ENCODE peak calls at places on chromosomes 7 and 10, in four cellular contexts. M is right cardiac atrium, V is cardiac fibroblast, O is uterus. C is an unnamed sample.

GRCh38 chr10:22849077-22849810 is 78.6 kb upstream of the ARMC3 start:
- DNase-seq in M (peak), V (peak), O (peak), C (peak)

GRCh38 chr7:31051598-31052503 is at the start of gene ADCYAP1R1:
- DNase-seq in M (peak), V (no peak), O (peak), C (no peak)

GRCh38 chr10:2508971-2509605 is 558.3 kb upstream of the PFKP start:
- DNase-seq in M (no peak), V (no peak), O (no peak), C (no peak)

GRCh38 chr7:132857703-132858102 is 224.2 kb downstream of the CHCHD3 start:
- DNase-seq in M (no peak), V (no peak), O (no peak), C (no peak)

GRCh38 chr7:41816111-41816510 is 113.2 kb upstream of the INHBA start:
- DNase-seq in M (no peak), V (no peak), O (no peak), C (no peak)

GRCh38 chr10:114477285-114477684 is 73.0 kb upstream of the AFAP1L2 start:
- DNase-seq in M (no peak), V (no peak), O (peak), C (no peak)

GRCh38 chr7:91193141-91193540 is 71.1 kb upstream of the FZD1 start:
- DNase-seq in M (no peak), V (peak), O (no peak), C (no peak)

GRCh38 chr7:106883627-106884026 is 18.5 kb downstream of the PIK3CG start:
- DNase-seq in M (no peak), V (no peak), O (no peak), C (no peak)

GRCh38 chr7:24834150-24834798 is 77.0 kb upstream of the GSDME start:
- DNase-seq in M (no peak), V (no peak), O (no peak), C (no peak)

GRCh38 chr10:102782698-102783540 is 39.2 kb downstream of the WBP1L start:
- DNase-seq in M (peak), V (peak), O (peak), C (no peak)

GRCh38 chr7:95608344-95609173 is 12.2 kb upstream of the PDK4 start:
- DNase-seq in M (peak), V (peak), O (peak), C (peak)

GRCh38 chr7:2069472-2069860 is 163.3 kb downstream of the MAD1L1 start:
- DNase-seq in M (no peak), V (no peak), O (no peak), C (no peak)

GRCh38 chr7:148464932-148465331 is 125.6 kb upstream of the C7orf33 start:
- DNase-seq in M (no peak), V (no peak), O (no peak), C (no peak)

GRCh38 chr7:103637726-103638125 is 191.7 kb upstream of the SLC26A5 start:
- DNase-seq in M (no peak), V (no peak), O (no peak), C (no peak)

GRCh38 chr7:152078025-152078424 is 52.6 kb downstream of the GALNT11 start:
- DNase-seq in M (no peak), V (no peak), O (no peak), C (no peak)

GRCh38 chr10:16779375-16779774 is 37.8 kb downstream of the RSU1 start:
- DNase-seq in M (no peak), V (peak), O (no peak), C (peak)

GRCh38 chr7:95501261-95501816 is 15.6 kb downstream of the ASB4 start:
- DNase-seq in M (no peak), V (no peak), O (no peak), C (no peak)

GRCh38 chr10:61897671-61898434 is 3.6 kb upstream of the ARID5B start:
- DNase-seq in M (peak), V (peak), O (peak), C (peak)

GRCh38 chr7:138161600-138162081 is 85.4 kb downstream of the AKR1D1 start:
- DNase-seq in M (peak), V (peak), O (peak), C (peak)

GRCh38 chr10:124263726-124264125 is 155.0 kb downstream of the OAT start:
- DNase-seq in M (no peak), V (no peak), O (no peak), C (no peak)

GRCh38 chr10:71763352-71764127 is 9.8 kb downstream of the VSIR start:
- DNase-seq in M (no peak), V (no peak), O (no peak), C (no peak)

GRCh38 chr7:44148961-44149550 is 7.9 kb upstream of the MYL7 start:
- DNase-seq in M (no peak), V (no peak), O (peak), C (no peak)

GRCh38 chr10:25522946-25523608 is 348.3 kb downstream of the GPR158 start:
- DNase-seq in M (no peak), V (peak), O (no peak), C (peak)

GRCh38 chr10:92045641-92046106 is 122.1 kb downstream of the BTAF1 start:
- DNase-seq in M (peak), V (no peak), O (no peak), C (no peak)

GRCh38 chr10:127585519-127586023 is 36.5 kb downstream of the NPS start:
- DNase-seq in M (no peak), V (no peak), O (no peak), C (no peak)

GRCh38 chr7:1558181-1558811 is 2.3 kb upstream of the TMEM184A start:
- DNase-seq in M (no peak), V (no peak), O (no peak), C (no peak)

GRCh38 chr7:72335561-72336381 is 76.4 kb downstream of the CALN1 start:
- DNase-seq in M (no peak), V (no peak), O (no peak), C (no peak)

GRCh38 chr7:39463252-39463651 is 103.0 kb upstream of the YAE1 start:
- DNase-seq in M (no peak), V (no peak), O (no peak), C (no peak)

GRCh38 chr7:39464350-39465054 is 101.7 kb upstream of the YAE1 start:
- DNase-seq in M (no peak), V (no peak), O (no peak), C (no peak)

GRCh38 chr7:39461263-39461662 is 104.9 kb upstream of the YAE1 start:
- DNase-seq in M (no peak), V (no peak), O (no peak), C (no peak)

GRCh38 chr7:39468841-39469240 is 97.4 kb upstream of the YAE1 start:
- DNase-seq in M (no peak), V (no peak), O (no peak), C (no peak)

DNA sequence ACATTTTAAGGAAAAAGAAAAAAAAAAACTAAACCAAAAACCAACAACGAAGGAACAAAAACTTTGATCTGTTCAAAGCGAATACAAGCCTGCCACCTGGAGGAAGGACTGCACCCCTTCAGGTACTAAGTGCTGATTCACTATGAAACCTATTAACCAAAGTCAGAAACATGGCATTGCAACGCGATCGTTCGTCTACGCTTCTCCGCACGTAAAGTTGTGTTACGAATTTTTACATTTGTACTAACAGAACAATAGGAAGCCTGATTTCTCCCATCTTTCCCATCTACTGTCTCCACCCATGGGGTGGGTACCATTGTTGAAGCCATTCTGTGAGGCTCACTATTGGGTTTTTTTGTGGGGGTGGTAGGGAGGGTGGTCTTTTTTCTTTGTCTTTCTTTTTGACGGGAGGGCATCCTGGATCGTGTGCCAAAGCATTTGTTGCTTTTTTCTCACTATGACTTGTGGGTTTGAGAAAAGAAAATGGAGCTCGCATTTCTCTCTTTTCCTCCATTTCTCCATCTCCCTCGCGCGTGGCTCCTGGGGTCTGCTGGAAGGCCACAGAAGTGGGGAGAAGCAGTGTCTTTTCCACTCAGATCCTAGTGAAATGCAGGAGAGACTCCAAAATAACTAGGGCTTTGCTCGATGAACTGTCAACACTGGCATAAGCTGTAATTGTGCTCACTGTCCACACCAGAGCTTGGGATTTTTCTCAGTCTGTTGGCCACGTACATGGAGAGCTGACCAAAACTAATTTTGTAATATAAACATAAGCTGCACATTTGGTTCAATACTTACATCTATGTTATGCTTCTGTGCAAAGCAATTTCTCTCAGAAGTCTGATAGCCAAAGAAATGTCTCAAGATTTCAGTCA is 100.9 kb upstream of the YAE1 start:
- DNase-seq in M (peak), V (peak), O (peak), C (peak)
- H3K4me3 ChIP-seq in M (no peak), V (no peak), O (no peak), C (no peak)

GRCh38 chr7:23347007-23347681 is 48.0 kb downstream of the MALSU1 start:
- DNase-seq in M (no peak), V (no peak), O (no peak), C (no peak)

GRCh38 chr7:23346316-23346715 is 47.2 kb downstream of the MALSU1 start:
- DNase-seq in M (no peak), V (no peak), O (no peak), C (no peak)

GRCh38 chr7:23349484-23350157 is 50.5 kb downstream of the MALSU1 start:
- DNase-seq in M (no peak), V (peak), O (no peak), C (peak)

GRCh38 chr7:23350466-23350865 is 51.3 kb downstream of the MALSU1 start:
- DNase-seq in M (no peak), V (no peak), O (no peak), C (peak)

DNA sequence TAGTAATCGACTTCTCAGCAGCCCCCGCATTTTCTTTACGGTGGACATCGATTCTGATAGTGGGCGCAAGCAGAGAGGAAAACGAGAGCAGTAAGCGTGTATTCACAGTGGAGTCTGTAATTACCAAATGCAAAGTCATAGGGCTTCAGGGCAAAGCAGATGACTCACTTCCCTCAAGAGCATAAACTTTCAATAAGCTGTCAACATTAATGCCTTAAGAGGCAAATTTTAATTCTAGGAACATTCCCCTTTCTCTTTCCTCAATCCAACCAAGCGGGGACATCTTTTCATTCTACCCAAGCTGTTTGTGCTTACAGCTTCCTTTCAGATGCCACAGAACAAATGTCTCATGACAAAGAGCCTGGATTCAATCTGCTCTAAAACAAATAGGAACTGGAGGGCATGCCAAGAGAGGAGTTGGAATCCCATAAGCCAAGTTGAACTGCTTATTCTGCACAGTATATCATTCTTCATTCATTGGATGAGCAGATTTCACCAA is 48.6 kb downstream of the MALSU1 start:
- DNase-seq in M (no peak), V (peak), O (no peak), C (no peak)
- H3K4me3 ChIP-seq in M (no peak), V (no peak), O (no peak), C (no peak)

DNA sequence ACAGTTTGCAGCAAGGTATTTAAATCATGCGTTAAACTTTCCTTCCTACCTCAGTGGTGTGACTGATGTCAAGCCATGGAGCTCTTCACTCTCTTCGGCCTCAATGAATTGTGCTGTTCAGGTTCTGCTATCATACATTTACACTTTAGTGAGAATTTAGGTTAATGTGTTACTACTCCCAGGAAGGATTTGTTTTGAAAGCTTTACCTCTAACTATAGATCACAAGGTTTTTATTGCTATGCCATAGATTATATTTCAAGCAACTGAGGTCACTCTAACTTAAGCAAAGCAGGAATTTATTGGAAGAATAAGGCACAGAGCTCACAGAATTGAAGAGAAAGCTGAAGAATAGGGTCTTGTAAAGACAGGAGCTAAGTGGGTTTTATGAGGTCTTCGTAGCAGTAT is 11.0 kb upstream of the ADD3 start:
- DNase-seq in M (no peak), V (no peak), O (no peak), C (peak)
- H3K4me3 ChIP-seq in M (no peak), V (no peak), O (no peak), C (no peak)

DNA sequence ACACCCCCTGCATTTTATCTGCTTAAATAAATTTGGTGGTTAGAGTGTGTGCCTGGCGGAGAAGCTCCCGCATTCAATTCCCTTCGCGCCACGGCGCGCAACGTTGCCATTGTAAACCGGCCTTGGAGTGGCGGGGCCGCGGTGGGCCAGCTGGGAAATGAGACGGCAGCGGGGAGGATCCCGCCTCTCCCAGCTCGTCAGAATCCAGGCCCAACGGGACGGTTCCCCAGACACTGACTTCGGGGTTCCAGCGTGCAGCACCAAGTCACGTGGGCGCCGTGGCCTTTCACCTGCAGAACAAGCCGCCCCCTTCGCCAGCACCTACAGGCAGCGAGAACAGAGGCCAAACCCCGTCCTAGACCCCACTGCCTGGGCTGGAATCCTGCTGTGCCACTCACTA is 103.4 kb downstream of the GRID1 start:
- DNase-seq in M (no peak), V (no peak), O (no peak), C (no peak)
- H3K4me3 ChIP-seq in M (no peak), V (no peak), O (no peak), C (no peak)